ENCODE peak calls at places on chromosomes 1 and 21, in seven cellular contexts. C is Caco-2, M is mammary epithelial cell, D is astrocyte, N is HL-60, B is heart left ventricle, Q is spleen. U is an unnamed sample.

GRCh38 chr1:47568763-47569162 is 130.9 kb downstream of the FOXD2 start:
- DNase-seq in C (no peak), M (no peak), D (no peak), N (no peak), B (no peak), Q (peak; percentile 56), U (no peak)

GRCh38 chr1:2214541-2215241 is 13.4 kb upstream of the SKI start:
- DNase-seq in C (no peak), M (no peak), D (no peak), N (no peak), B (peak; percentile 70), Q (peak; percentile 89), U (no peak)

GRCh38 chr1:3923378-3924185 is 23.5 kb upstream of the C1orf174 start:
- DNase-seq in C (no peak), M (no peak), D (no peak), N (no peak), B (no peak), Q (peak; percentile 63), U (no peak)

GRCh38 chr1:151399890-151400235 is 490 bp downstream of the PSMB4 start:
- DNase-seq in C (no peak), M (peak; percentile 20), D (peak; percentile 4), N (peak; percentile 8), B (no peak), Q (no peak), U (peak; percentile 15)

GRCh38 chr1:53047737-53048344 is 14.2 kb upstream of the PODN start:
- DNase-seq in C (no peak), M (peak; percentile 33), D (peak; percentile 98), N (no peak), B (no peak), Q (no peak), U (peak; percentile 79)

GRCh38 chr1:184242507-184242943 is 144.3 kb upstream of the C1orf21 start:
- DNase-seq in C (no peak), M (no peak), D (peak; percentile 62), N (no peak), B (no peak), Q (no peak), U (peak; percentile 20)

GRCh38 chr1:16111771-16112557 is 38.5 kb upstream of the FAM131C start:
- DNase-seq in C (no peak), M (no peak), D (peak; percentile 95), N (no peak), B (no peak), Q (peak; percentile 63), U (peak; percentile 66)

GRCh38 chr1:21742578-21742977 is 40.4 kb downstream of the USP48 start:
- DNase-seq in C (no peak), M (no peak), D (no peak), N (no peak), B (no peak), Q (no peak), U (no peak)

GRCh38 chr1:222754386-222755139 is 17.6 kb downstream of the FAM177B start:
- DNase-seq in C (no peak), M (peak; percentile 85), D (peak; percentile 96), N (peak; percentile 74), B (peak; percentile 25), Q (no peak), U (peak; percentile 81)

GRCh38 chr1:53765656-53766055 is 26.7 kb upstream of the GLIS1 start:
- DNase-seq in C (no peak), M (peak; percentile 11), D (peak; percentile 32), N (no peak), B (no peak), Q (no peak), U (peak; percentile 52)

GRCh38 chr1:181354865-181355264 is 128.5 kb upstream of the CACNA1E start:
- DNase-seq in C (no peak), M (no peak), D (no peak), N (no peak), B (no peak), Q (no peak), U (no peak)

GRCh38 chr1:234260578-234260977 is 112.7 kb upstream of the COA6 start:
- DNase-seq in C (no peak), M (peak; percentile 75), D (peak; percentile 26), N (peak; percentile 41), B (no peak), Q (no peak), U (no peak)

GRCh38 chr21:46613391-46613790 is 8.5 kb upstream of the S100B start:
- DNase-seq in C (no peak), M (no peak), D (no peak), N (no peak), B (no peak), Q (no peak), U (no peak)

GRCh38 chr1:208207388-208208131 is 36.6 kb downstream of the PLXNA2 start:
- DNase-seq in C (no peak), M (peak; percentile 99), D (peak; percentile 99), N (no peak), B (peak; percentile 63), Q (no peak), U (peak; percentile 98)

DNA sequence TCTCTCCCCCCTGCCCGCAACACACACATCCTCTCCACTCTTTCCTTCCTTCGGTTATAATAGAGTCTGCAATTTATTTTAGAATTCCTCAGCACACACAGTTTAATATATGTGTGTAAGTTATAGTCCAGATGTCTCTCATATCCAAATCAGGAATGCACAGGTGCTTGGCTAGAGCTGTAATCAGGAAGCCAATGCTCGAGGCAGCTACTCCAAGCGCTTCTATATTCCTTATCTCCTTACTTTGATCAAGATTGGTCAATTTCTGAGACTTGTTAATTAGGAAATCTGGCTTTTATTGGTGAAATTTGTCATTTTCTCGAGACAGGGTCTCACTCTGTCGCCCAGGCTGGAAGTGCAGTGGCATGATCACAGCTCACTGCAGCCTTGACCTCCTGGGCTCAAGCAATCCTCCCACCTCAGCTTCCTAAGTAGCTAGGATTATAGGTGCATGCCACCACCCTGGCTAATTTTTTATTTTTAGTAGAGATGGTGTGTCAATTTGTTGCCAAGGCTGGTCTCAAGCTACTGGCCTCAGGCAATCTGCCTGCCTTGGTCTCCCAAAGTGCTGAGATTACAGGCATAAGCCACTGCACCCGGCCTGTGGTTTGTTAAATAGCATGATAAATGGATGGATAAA is 27.7 kb downstream of the RPL5 start:
- DNase-seq in C (no peak), M (no peak), D (no peak), N (no peak), B (no peak), Q (no peak), U (no peak)
- H3K4me3 ChIP-seq in C (no peak overlapping the region), M (no peak overlapping the region), D (no peak overlapping the region), N (no peak overlapping the region), B (peak overlapping the region; percentile 44), Q (no peak overlapping the region), U (no peak overlapping the region)

GRCh38 chr1:231073311-231073710 is 33.3 kb upstream of the FAM89A start:
- DNase-seq in C (no peak), M (no peak), D (no peak), N (no peak), B (no peak), Q (no peak), U (no peak)

GRCh38 chr1:231076802-231077201 is 36.7 kb upstream of the FAM89A start:
- DNase-seq in C (no peak), M (no peak), D (no peak), N (no peak), B (no peak), Q (no peak), U (no peak)

GRCh38 chr1:231075020-231075419 is 35.0 kb upstream of the FAM89A start:
- DNase-seq in C (no peak), M (no peak), D (no peak), N (no peak), B (no peak), Q (no peak), U (no peak)

GRCh38 chr1:231075497-231075896 is 35.4 kb upstream of the FAM89A start:
- DNase-seq in C (no peak), M (no peak), D (no peak), N (no peak), B (no peak), Q (no peak), U (no peak)

GRCh38 chr1:231079166-231079565 is 39.1 kb upstream of the FAM89A start:
- DNase-seq in C (no peak), M (no peak), D (no peak), N (no peak), B (no peak), Q (no peak), U (no peak)
- H3K27me3 ChIP-seq in C (no peaks in the 10 kb centered on the region), M (no peaks in the 10 kb centered on the region), D (peaks cover 1% of the 10 kb centered on the region), N (no peaks in the 10 kb centered on the region), B (no peaks in the 10 kb centered on the region), Q (no peaks in the 10 kb centered on the region), U (no peaks in the 10 kb centered on the region)

GRCh38 chr1:106568575-106568974 is 487.9 kb upstream of the PRMT6 start:
- DNase-seq in C (no peak), M (no peak), D (no peak), N (no peak), B (no peak), Q (no peak), U (no peak)

GRCh38 chr1:106564192-106564591 is 492.3 kb upstream of the PRMT6 start:
- DNase-seq in C (no peak), M (no peak), D (no peak), N (no peak), B (no peak), Q (no peak), U (no peak)

GRCh38 chr1:106571109-106571508 is 485.4 kb upstream of the PRMT6 start:
- DNase-seq in C (no peak), M (no peak), D (peak; percentile 22), N (no peak), B (no peak), Q (no peak), U (no peak)

DNA sequence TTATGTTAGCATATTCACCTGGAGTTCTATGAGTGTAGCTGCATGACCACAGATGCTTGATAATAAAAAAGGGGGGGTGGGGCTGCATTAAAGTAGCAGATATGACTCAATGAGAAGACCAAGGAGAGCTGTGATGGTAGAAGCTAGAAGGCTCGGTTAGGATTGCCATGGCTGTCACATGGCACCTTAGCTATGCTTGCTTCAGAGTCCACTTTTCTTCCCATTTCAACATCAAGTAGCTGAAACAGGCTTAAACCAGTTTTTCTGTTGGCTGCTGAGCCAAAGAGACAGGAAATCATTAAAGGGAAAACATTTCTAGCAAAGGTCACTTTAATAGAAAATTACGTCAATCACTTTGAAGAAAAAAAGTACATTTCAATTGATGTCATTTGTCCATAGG is 488.3 kb upstream of the PRMT6 start:
- DNase-seq in C (no peak), M (no peak), D (no peak), N (no peak), B (no peak), Q (no peak), U (no peak)
- TF ChIP-seq CTCF in C (no peak), M (no peak), D (no peak), N (no peak), B (no peak), Q (no peak), U (no peak)

DNA sequence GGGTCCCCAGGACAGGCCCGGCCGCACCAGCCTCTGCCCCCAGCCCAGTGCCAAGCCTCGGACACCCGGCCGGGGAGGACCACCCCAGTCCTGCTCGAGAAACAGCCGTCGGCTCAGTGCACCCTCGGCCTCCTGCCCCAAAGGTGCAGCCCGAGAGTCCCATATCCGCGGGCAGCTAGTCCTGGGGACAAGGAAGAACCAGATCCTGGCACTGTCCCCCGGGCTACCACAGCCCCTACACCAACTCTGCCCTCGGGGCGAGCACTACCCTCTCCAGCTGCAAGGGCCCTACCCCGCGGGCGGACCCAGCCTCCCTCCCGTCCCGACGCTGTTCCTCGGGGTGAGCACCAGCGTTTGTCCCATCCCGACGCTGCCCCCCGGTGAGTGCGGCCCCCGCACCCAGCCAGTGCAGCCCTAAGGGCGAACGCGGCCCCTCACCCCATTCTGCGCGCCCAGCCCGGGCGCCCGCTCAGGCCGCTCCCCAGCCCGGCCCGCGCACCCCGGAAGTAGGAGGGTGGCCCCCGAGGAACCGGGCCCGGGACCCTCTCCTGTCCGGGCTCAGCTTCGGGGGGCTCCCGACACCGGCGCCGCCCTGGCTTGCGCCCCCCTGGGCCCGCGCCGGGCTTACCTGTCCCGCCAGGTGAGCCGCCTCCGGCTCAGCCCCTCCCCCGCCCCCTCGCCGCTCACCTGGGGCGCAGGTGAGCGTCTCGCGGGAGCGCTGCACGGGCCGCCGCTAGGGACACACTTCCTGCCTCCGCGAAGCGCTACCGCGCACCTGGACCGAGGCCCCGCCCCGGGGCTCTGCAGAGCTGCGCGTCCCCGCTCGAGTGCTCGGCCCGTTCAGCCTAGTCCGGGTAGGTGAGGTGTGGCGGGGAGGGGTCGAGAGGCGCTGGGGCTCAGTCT is at the start of gene KDF1:
- DNase-seq in C (peak; percentile 92), M (peak; percentile 87), D (no peak), N (no peak), B (no peak), Q (peak; percentile 90), U (no peak)
- H3K4me3 ChIP-seq in C (peak within 1 kb of the TSS; percentile 90), M (peak within 1 kb of the TSS; percentile 92), D (no peak within 1 kb of the TSS), N (peak within 1 kb of the TSS; percentile 58), B (peak within 1 kb of the TSS; percentile 62), Q (peak within 1 kb of the TSS; percentile 52), U (peak within 1 kb of the TSS; percentile 34)